ENCODE peak calls at places on chromosomes 6 and 20, in seven cellular contexts. F, A, R, N, L, W and G are unnamed samples.

GRCh38 chr6:39301606-39302005 is 12.6 kb downstream of the KCNK17 start:
- DNase-seq in A (no peak), R (peak), N (peak), L (no peak), W (no peak), F (peak), G (no peak)

GRCh38 chr20:4820833-4821518 is 99.3 kb downstream of the PRND start:
- DNase-seq in F (no peak), A (no peak), W (no peak), R (no peak), N (no peak), L (no peak), G (no peak)

GRCh38 chr20:17610566-17611289 is 40.9 kb downstream of the DSTN start:
- DNase-seq in F (no peak), R (no peak), L (no peak), W (no peak), A (peak), N (no peak), G (no peak)

GRCh38 chr6:71388068-71388744 is 99.6 kb downstream of the OGFRL1 start:
- DNase-seq in N (no peak), F (no peak), R (no peak), W (no peak), A (no peak), L (no peak), G (no peak)

GRCh38 chr6:6661191-6661590 is 72.7 kb downstream of the LY86 start:
- DNase-seq in W (no peak), R (no peak), F (no peak), N (no peak), L (no peak), A (no peak), G (no peak)

GRCh38 chr6:40620546-40620945 is 33.4 kb upstream of the LRFN2 start:
- DNase-seq in W (no peak), R (no peak), N (no peak), F (no peak), L (no peak), A (no peak), G (no peak)

GRCh38 chr6:124223596-124223995 is 419.9 kb downstream of the NKAIN2 start:
- DNase-seq in W (no peak), R (no peak), L (no peak), N (no peak), F (no peak), A (no peak), G (no peak)

GRCh38 chr20:59802471-59803221 is 130.8 kb downstream of the SYCP2 start:
- DNase-seq in A (peak), N (no peak), F (no peak), R (no peak), W (no peak), L (no peak), G (no peak)

GRCh38 chr6:145015739-145016558 is 719.4 kb downstream of the EPM2A start:
- DNase-seq in N (no peak), F (peak), W (no peak), R (no peak), L (peak), A (no peak), G (no peak)

GRCh38 chr20:61055642-61056041 is 196.4 kb upstream of the CDH4 start:
- DNase-seq in L (no peak), W (no peak), R (no peak), A (no peak), N (no peak), F (no peak), G (no peak)

GRCh38 chr6:56758120-56758519 is 115.4 kb upstream of the DST start:
- DNase-seq in W (no peak), N (no peak), F (no peak), A (no peak), R (no peak), L (no peak), G (no peak)

GRCh38 chr6:106283476-106283875 is 42.1 kb downstream of the ATG5 start:
- DNase-seq in L (no peak), R (no peak), N (no peak), A (no peak), W (no peak), F (no peak), G (no peak)

GRCh38 chr20:6599876-6600275 is 167.6 kb upstream of the BMP2 start:
- DNase-seq in L (no peak), R (no peak), A (no peak), F (no peak), W (no peak), N (no peak), G (no peak)

GRCh38 chr6:69881322-69882151 is 15.2 kb downstream of the COL19A1 start:
- DNase-seq in N (no peak), L (peak), R (no peak), W (no peak), F (no peak), A (no peak), G (no peak)

GRCh38 chr6:168377481-168377850 is 57.9 kb upstream of the DACT2 start:
- DNase-seq in R (no peak), N (no peak), L (no peak), W (no peak), F (no peak), A (no peak), G (no peak)

GRCh38 chr6:157813757-157814455 is 9.1 kb upstream of the SNX9 start:
- DNase-seq in W (no peak), R (no peak), F (no peak), N (no peak), L (no peak), A (no peak), G (no peak)

GRCh38 chr20:8909596-8909995 is 159.3 kb upstream of the PLCB4 start:
- DNase-seq in A (no peak), L (no peak), R (no peak), W (no peak), F (no peak), N (no peak), G (no peak)

GRCh38 chr6:2739335-2739734 is 11.4 kb downstream of the MYLK4 start:
- DNase-seq in N (peak), L (no peak), A (no peak), F (no peak), W (no peak), R (peak), G (no peak)

GRCh38 chr6:129592516-129593232 is 117.3 kb downstream of the ARHGAP18 start:
- DNase-seq in A (no peak), N (no peak), F (no peak), W (no peak), R (no peak), L (no peak), G (no peak)

GRCh38 chr6:29992792-29993191 is 50.5 kb downstream of the HLA-A start:
- DNase-seq in N (no peak), F (peak), A (no peak), L (no peak), R (no peak), W (no peak), G (no peak)
- TF ChIP-seq JUND in N (no peak), F (peak), A (no peak), L (no peak), R (no peak), W (no peak), G (no peak)

GRCh38 chr20:24165336-24166126 is 177.0 kb upstream of the GGTLC1 start:
- DNase-seq in R (no peak), W (no peak), A (no peak), F (no peak), N (no peak), L (no peak), G (no peak)

GRCh38 chr20:24163501-24163900 is 174.9 kb upstream of the GGTLC1 start:
- DNase-seq in A (no peak), F (no peak), W (no peak), R (no peak), N (no peak), L (no peak), G (no peak)

GRCh38 chr20:24164360-24164759 is 175.8 kb upstream of the GGTLC1 start:
- DNase-seq in N (peak), W (no peak), L (no peak), A (peak), F (no peak), R (peak), G (no peak)

GRCh38 chr20:24166412-24166811 is 177.8 kb upstream of the GGTLC1 start:
- DNase-seq in F (no peak), R (no peak), W (no peak), L (no peak), N (no peak), A (no peak), G (no peak)

DNA sequence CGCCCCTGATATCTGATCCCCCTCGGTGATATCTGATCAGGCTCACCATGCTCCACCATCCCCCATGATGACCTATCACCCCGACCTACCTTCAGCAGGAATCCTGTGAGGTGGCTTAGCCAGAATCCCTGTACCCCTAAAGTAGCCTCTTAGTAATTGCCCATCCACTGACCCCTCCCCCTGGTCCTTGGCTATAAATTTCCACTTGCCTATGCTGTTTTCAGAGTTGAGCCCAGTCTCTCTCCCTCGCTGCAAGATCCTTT is 177.5 kb upstream of the GGTLC1 start:
- DNase-seq in L (no peak), R (no peak), F (no peak), N (no peak), A (no peak), W (no peak), G (no peak)
- TF ChIP-seq JUND in L (no peak), R (no peak), F (no peak), N (no peak), A (no peak), W (no peak), G (no peak)

GRCh38 chr6:25442898-25443297 is 163.7 kb downstream of the CARMIL1 start:
- DNase-seq in W (no peak), N (no peak), F (no peak), A (no peak), L (no peak), R (no peak), G (no peak)
- TF ChIP-seq JUND in W (no peak), N (no peak), F (no peak), A (no peak), L (no peak), R (no peak), G (no peak)

DNA sequence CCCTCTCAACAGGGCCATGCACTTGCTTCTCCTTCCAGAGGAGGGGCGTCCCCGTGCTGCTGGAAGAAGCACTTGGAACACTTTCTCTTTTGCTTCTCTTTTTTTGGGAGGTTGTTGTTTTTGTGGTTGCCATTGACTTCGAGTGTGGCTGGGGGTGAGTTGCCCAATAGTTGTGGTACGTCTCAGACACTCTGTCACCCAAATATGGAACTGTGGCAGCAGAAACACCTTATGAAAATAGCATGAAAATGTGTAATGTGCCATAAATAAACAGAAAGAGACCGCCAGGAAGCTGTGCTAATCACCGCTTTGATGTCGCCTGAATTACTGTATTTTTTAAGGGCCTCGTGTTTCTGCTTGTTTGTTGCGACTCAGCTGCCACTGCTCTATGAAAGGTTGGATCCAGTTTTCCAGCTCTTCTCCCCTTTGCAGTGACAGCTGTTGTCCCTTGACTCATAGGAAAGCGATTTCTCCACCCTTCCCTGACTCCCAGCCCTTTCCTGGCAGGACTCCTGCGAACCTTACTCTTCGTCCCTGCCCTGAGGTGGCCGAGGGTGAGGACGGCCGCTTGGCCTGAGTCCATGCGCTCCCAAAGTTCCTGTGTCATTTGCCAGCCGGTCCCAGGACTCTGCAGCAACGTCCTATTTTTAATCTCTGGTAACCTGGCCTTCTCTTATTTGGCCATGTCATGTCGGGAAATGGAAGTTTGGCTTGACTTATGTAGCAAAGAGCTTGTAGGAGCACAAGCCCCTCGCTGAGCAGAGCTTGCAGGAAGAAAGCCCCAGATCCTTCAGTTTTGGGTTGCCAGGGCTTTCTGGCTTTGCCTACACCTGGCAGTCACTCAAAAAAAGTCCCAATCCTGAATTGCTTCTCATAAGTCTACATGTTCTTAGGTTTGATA is 694.6 kb downstream of the QKI start:
- DNase-seq in R (no peak), A (no peak), N (no peak), W (no peak), F (no peak), L (no peak), G (no peak)
- TF ChIP-seq JUND in R (no peak), A (no peak), N (no peak), W (no peak), F (peak), L (no peak), G (no peak)

DNA sequence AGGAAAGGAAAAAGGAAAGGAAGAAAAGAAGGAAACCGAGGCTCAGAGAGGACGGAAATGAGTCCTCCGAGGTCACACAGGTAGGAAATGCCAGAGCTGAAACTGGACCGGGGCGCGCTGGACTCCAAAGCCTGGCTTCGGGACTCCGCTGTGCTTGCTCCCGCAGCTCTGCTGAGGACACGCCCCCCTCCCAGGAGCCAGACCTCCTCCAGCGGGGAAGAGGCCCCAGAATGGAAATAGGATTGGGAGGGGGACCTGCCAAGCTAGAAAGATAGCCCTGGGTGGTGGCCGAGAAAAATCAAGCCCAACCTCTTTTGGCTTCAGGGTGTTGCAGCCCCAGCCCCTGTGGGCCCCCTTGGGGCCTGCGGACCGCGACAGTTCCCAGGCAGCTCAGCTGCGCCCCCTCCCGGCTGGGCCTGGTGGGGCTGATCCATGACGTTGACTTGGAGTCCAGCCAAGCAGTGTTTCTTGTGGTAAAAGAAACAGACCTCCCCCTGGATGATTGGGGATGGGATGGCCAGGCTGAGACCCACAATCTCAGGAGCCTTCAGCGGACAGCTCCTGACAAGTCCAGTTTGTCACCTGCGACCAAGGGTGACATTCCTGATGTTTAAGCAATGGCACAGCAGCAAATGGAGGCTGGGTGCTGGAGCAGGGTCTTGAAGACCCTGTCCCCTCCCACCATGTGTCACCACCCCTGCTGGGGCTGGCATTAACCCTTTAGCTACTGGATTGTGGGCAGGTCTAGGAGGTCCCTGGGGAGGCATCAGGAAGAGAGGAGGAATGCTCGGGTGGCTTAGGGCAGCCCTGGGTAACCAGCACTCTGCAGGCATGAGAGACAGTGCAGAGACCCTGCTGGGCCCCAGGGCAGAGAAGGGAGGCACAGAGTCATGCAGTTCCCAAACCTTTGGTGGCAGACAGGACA is 55.4 kb downstream of the RIPOR3 start:
- DNase-seq in F (peak), R (peak), W (no peak), N (peak), A (peak), L (no peak), G (peak)
- TF ChIP-seq JUND in F (no peak), R (peak), W (peak), N (no peak), A (no peak), L (no peak), G (no peak)

GRCh38 chr20:58233393-58233792 is 4.9 kb upstream of the ANKRD60 start:
- DNase-seq in R (no peak), N (no peak), A (no peak), W (no peak), L (no peak), F (no peak), G (no peak)

GRCh38 chr20:58229198-58229802 is 847 bp upstream of the ANKRD60 start:
- DNase-seq in W (no peak), R (no peak), N (no peak), F (no peak), L (no peak), A (no peak), G (no peak)

GRCh38 chr20:58233881-58234528 is 5.6 kb upstream of the ANKRD60 start:
- DNase-seq in L (no peak), W (no peak), F (no peak), R (peak), A (peak), N (peak), G (no peak)

GRCh38 chr20:58228484-58229197 is at the start of gene ANKRD60:
- DNase-seq in A (peak), W (no peak), F (no peak), N (no peak), R (peak), L (no peak), G (no peak)

GRCh38 chr20:58231678-58232077 is 3.2 kb upstream of the ANKRD60 start:
- DNase-seq in F (no peak), A (peak), R (no peak), W (no peak), L (no peak), N (peak), G (peak)
- TF ChIP-seq JUND in F (no peak), A (no peak), R (no peak), W (no peak), L (no peak), N (no peak), G (no peak)